ENCODE peak calls at places on chromosomes 16 and 17, in eight cellular contexts. X is naive thymus-derived CD4-positive, alpha-beta T cell; G is esophagus squamous epithelium; S is pancreas; O is GM23248; Y is neuronal stem cell; W is BE2C; K is Caco-2. C is an unnamed sample.

GRCh38 chr17:81868674-81869220 is 2.4 kb downstream of the ARHGDIA start:
- DNase-seq in X (no peak), G (no peak), S (no peak), O (peak; percentile 78), Y (no peak), W (peak; percentile 63), K (peak; percentile 83), C (peak; percentile 72)

GRCh38 chr16:27345201-27345600 is 31.4 kb downstream of the IL4R start:
- DNase-seq in X (no peak), G (no peak), S (no peak), O (no peak), Y (no peak), W (no peak), K (no peak), C (no peak)

GRCh38 chr17:80687819-80688218 is 143.2 kb downstream of the RPTOR start:
- DNase-seq in X (no peak), G (no peak), S (no peak), O (no peak), Y (no peak), W (no peak), K (no peak), C (no peak)

GRCh38 chr17:8162997-8163977 is 539 bp upstream of the VAMP2 start:
- DNase-seq in X (no peak), G (no peak), S (no peak), O (no peak), Y (no peak), W (no peak), K (no peak), C (peak; percentile 59)

GRCh38 chr17:32828822-32829221 is 48.1 kb downstream of the MYO1D start:
- DNase-seq in X (no peak), G (no peak), S (no peak), O (peak; percentile 29), Y (no peak), W (no peak), K (no peak), C (no peak)

GRCh38 chr16:2042666-2043295 is 4.9 kb downstream of the NTHL1 start:
- DNase-seq in X (no peak), G (no peak), S (no peak), O (no peak), Y (no peak), W (no peak), K (no peak), C (no peak)

GRCh38 chr17:78979780-78980623 is at the start of gene LGALS3BP:
- DNase-seq in X (peak; percentile 47), G (no peak), S (peak; percentile 73), O (peak; percentile 39), Y (peak; percentile 20), W (peak; percentile 99), K (peak; percentile 69), C (peak; percentile 93)

GRCh38 chr17:40340880-40341807 is 23.4 kb downstream of the GJD3 start:
- DNase-seq in X (peak; percentile 85), G (peak; percentile 70), S (peak; percentile 87), O (peak; percentile 92), Y (peak; percentile 71), W (peak; percentile 88), K (peak; percentile 92), C (no peak)

GRCh38 chr16:56352351-56353053 is 72.8 kb downstream of the AMFR start:
- DNase-seq in X (no peak), G (no peak), S (peak; percentile 51), O (no peak), Y (no peak), W (no peak), K (no peak), C (no peak)

GRCh38 chr17:6556121-6557039 is at the start of gene PITPNM3:
- DNase-seq in X (no peak), G (no peak), S (peak; percentile 72), O (peak; percentile 58), Y (no peak), W (no peak), K (no peak), C (no peak)
- H3K27me3 ChIP-seq in X (no peaks in the 10 kb centered on the region), G (no peaks in the 10 kb centered on the region), S (no peaks in the 10 kb centered on the region), O (no peaks in the 10 kb centered on the region), Y (peaks cover 13% of the 10 kb centered on the region), W (peaks cover 31% of the 10 kb centered on the region), K (no peaks in the 10 kb centered on the region), C (peaks cover 22% of the 10 kb centered on the region)

GRCh38 chr16:12305847-12306246 is 329.3 kb downstream of the SNX29 start:
- DNase-seq in X (no peak), G (no peak), S (no peak), O (no peak), Y (no peak), W (no peak), K (no peak), C (no peak)

GRCh38 chr16:12305081-12305596 is 328.6 kb downstream of the SNX29 start:
- DNase-seq in X (no peak), G (no peak), S (no peak), O (no peak), Y (no peak), W (no peak), K (no peak), C (no peak)

GRCh38 chr16:12311309-12311708 is 334.8 kb downstream of the SNX29 start:
- DNase-seq in X (no peak), G (no peak), S (no peak), O (no peak), Y (no peak), W (no peak), K (no peak), C (no peak)

GRCh38 chr16:12311887-12312286 is 335.4 kb downstream of the SNX29 start:
- DNase-seq in X (no peak), G (no peak), S (no peak), O (peak; percentile 23), Y (no peak), W (no peak), K (no peak), C (no peak)

GRCh38 chr16:12308060-12308459 is 331.5 kb downstream of the SNX29 start:
- DNase-seq in X (no peak), G (no peak), S (no peak), O (no peak), Y (no peak), W (no peak), K (no peak), C (no peak)
- H3K4me1 ChIP-seq in X (no peaks in the 10 kb centered on the region), G (no peaks in the 10 kb centered on the region), S (no peaks in the 10 kb centered on the region), O (no peaks in the 10 kb centered on the region), Y (peaks cover 7% of the 10 kb centered on the region), W (no peaks in the 10 kb centered on the region), K (no peaks in the 10 kb centered on the region), C (no peaks in the 10 kb centered on the region)

GRCh38 chr17:39096435-39097158 is 54.8 kb downstream of the PLXDC1 start:
- DNase-seq in X (peak; percentile 72), G (no peak), S (no peak), O (no peak), Y (no peak), W (no peak), K (no peak), C (no peak)
- H3K27me3 ChIP-seq in X (no peaks in the 10 kb centered on the region), G (no peaks in the 10 kb centered on the region), S (no peaks in the 10 kb centered on the region), O (no peaks in the 10 kb centered on the region), Y (no peaks in the 10 kb centered on the region), W (no peaks in the 10 kb centered on the region), K (no peaks in the 10 kb centered on the region), C (peaks cover 11% of the 10 kb centered on the region)

GRCh38 chr17:2711608-2712299 is at the start of gene CLUH:
- DNase-seq in X (peak; percentile 96), G (peak; percentile 70), S (peak; percentile 98), O (peak; percentile 99), Y (peak; percentile 70), W (peak; percentile 79), K (peak; percentile 95), C (peak; percentile 87)
- H3K4me1 ChIP-seq in X (peaks cover 22% of the 10 kb centered on the region), G (peaks cover 54% of the 10 kb centered on the region), S (peaks cover 17% of the 10 kb centered on the region), O (peaks cover 19% of the 10 kb centered on the region), Y (peaks cover 10% of the 10 kb centered on the region), W (peaks cover 3% of the 10 kb centered on the region), K (peaks cover 17% of the 10 kb centered on the region), C (peaks cover 20% of the 10 kb centered on the region)

GRCh38 chr16:86432048-86432447 is 78.3 kb upstream of the FOXF1 start:
- DNase-seq in X (no peak), G (no peak), S (no peak), O (no peak), Y (no peak), W (no peak), K (no peak), C (no peak)
- H3K27me3 ChIP-seq in X (no peaks in the 10 kb centered on the region), G (no peaks in the 10 kb centered on the region), S (no peaks in the 10 kb centered on the region), O (peaks cover 41% of the 10 kb centered on the region), Y (no peaks in the 10 kb centered on the region), W (peaks cover 1% of the 10 kb centered on the region), K (no peaks in the 10 kb centered on the region), C (peaks cover 9% of the 10 kb centered on the region)

DNA sequence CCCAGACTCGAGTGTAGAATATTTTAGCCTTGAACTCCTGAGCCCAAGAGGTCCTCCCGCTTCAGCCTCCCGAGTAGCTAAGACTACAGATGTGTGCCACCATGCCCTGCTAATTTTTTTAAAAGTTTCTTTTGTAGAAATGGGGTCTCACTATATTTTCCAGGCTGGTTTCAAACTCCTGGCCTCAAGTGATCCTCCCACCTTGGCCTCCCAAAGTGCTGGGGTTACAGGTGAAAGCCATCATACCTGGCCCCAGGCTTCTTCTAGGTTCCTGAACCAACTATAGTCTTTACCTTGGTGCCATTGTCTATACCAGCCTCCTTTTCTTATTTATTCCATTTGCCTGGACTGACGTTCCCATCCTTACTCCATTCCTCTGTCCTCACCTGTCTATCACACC is 17.1 kb upstream of the PRKAR1A start:
- DNase-seq in X (no peak), G (no peak), S (no peak), O (no peak), Y (no peak), W (no peak), K (no peak), C (no peak)
- H3K4me1 ChIP-seq in X (no peaks in the 10 kb centered on the region), G (peaks cover 4% of the 10 kb centered on the region), S (peaks cover 8% of the 10 kb centered on the region), O (peaks cover 3% of the 10 kb centered on the region), Y (no peaks in the 10 kb centered on the region), W (no peaks in the 10 kb centered on the region), K (no peaks in the 10 kb centered on the region), C (no peaks in the 10 kb centered on the region)

GRCh38 chr17:45426561-45426960 is 6.1 kb downstream of the ARHGAP27 start:
- DNase-seq in X (no peak), G (no peak), S (no peak), O (no peak), Y (no peak), W (no peak), K (no peak), C (no peak)
- H3K27me3 ChIP-seq in X (no peaks in the 10 kb centered on the region), G (no peaks in the 10 kb centered on the region), S (no peaks in the 10 kb centered on the region), O (peaks cover 24% of the 10 kb centered on the region), Y (peaks cover 31% of the 10 kb centered on the region), W (peaks cover 38% of the 10 kb centered on the region), K (no peaks in the 10 kb centered on the region), C (no peaks in the 10 kb centered on the region)

C was measured in HAP-1.